ENCODE peak calls at places on chromosomes 5 and 9, in nine cellular contexts. A is hippocampal formation; X is HL-60; R is ACHN; Z is activated gamma-delta T cell treated with anti-CD3 and anti-CD28 coated beads, Interleukin-2, amount 50 U/mL, for 16 hours; B is NCI-H748 treated with DMSO at 0.1 percent for 48 hours; F is AG20443; S is stimulated activated CD8-positive, alpha-beta memory T cell treated with anti-CD3 and anti-CD28 coated beads, Interleukin-15, amount 100 ng/mL, for 24 hours; L is GM23338. N is an unnamed sample.

GRCh38 chr5:174412941-174413340 is 311.4 kb upstream of the MSX2 start:
- DNase-seq in L (no peak), B (no peak), R (no peak), A (no peak), F (no peak), X (no peak), Z (no peak), S (no peak), N (no peak)

GRCh38 chr5:157549283-157549629 is 26.3 kb downstream of the ADAM19 start:
- DNase-seq in B (no peak), L (no peak), A (no peak), R (no peak), X (no peak), S (no peak), F (peak), Z (no peak), N (no peak)

GRCh38 chr5:172943283-172943841 is 15.9 kb upstream of the RPL26L1 start:
- DNase-seq in A (no peak), L (peak), S (no peak), X (peak), B (no peak), F (peak), R (no peak), Z (no peak), N (no peak)

GRCh38 chr5:43156388-43156787 is 35.6 kb upstream of the NIM1K start:
- DNase-seq in Z (no peak), B (no peak), L (no peak), S (no peak), F (no peak), A (no peak), R (no peak), X (no peak), N (no peak)

GRCh38 chr5:61704289-61704688 is 372.2 kb downstream of the ZSWIM6 start:
- DNase-seq in Z (no peak), L (no peak), R (no peak), X (no peak), A (no peak), F (no peak), B (no peak), S (no peak), N (no peak)

GRCh38 chr9:101398930-101399640 is 434 bp downstream of the ZNF189 start:
- DNase-seq in R (peak), L (no peak), S (no peak), F (no peak), A (no peak), B (no peak), Z (no peak), X (no peak), N (no peak)

GRCh38 chr9:124248992-124249391 is 8.8 kb upstream of the NEK6 start:
- DNase-seq in L (no peak), X (no peak), F (no peak), Z (no peak), B (no peak), S (no peak), R (no peak), A (no peak), N (no peak)

GRCh38 chr5:1239514-1240251 is 14.5 kb downstream of the SLC6A18 start:
- DNase-seq in B (no peak), L (no peak), R (no peak), S (no peak), X (no peak), F (no peak), A (no peak), Z (no peak), N (no peak)

GRCh38 chr9:70802206-70802605 is 319.2 kb downstream of the TRPM3 start:
- DNase-seq in L (no peak), R (no peak), B (no peak), F (peak), A (no peak), X (no peak), S (no peak), Z (no peak), N (no peak)

GRCh38 chr5:173240091-173241050 is 5.4 kb upstream of the NKX2-5 start:
- DNase-seq in Z (no peak), X (no peak), R (no peak), B (no peak), A (no peak), S (no peak), L (peak), F (no peak), N (no peak)

GRCh38 chr5:65548281-65548680 is 14.7 kb downstream of the CENPK start:
- DNase-seq in F (no peak), A (no peak), X (no peak), R (no peak), S (no peak), B (no peak), Z (no peak), L (no peak), N (no peak)

GRCh38 chr5:14946813-14947640 is 75.4 kb upstream of the ANKH start:
- DNase-seq in R (peak), A (no peak), B (peak), S (no peak), L (peak), F (peak), Z (peak), X (no peak), N (peak)

GRCh38 chr9:14670718-14671117 is 22.5 kb downstream of the ZDHHC21 start:
- DNase-seq in Z (no peak), B (no peak), A (no peak), L (no peak), F (no peak), X (no peak), R (no peak), S (no peak), N (no peak)

GRCh38 chr5:170105643-170106611 is at the start of gene FOXI1:
- DNase-seq in L (no peak), R (no peak), A (no peak), X (peak), S (no peak), B (peak), Z (no peak), F (no peak), N (no peak)

GRCh38 chr5:122237906-122238305 is 74.1 kb upstream of the SNCAIP start:
- DNase-seq in S (no peak), B (no peak), L (no peak), A (no peak), X (no peak), R (no peak), F (no peak), Z (no peak), N (no peak)

GRCh38 chr5:132406144-132406783 is 36.8 kb downstream of the SLC22A5 start:
- DNase-seq in R (no peak), X (no peak), S (no peak), B (no peak), Z (no peak), A (no peak), F (no peak), L (no peak), N (no peak)

GRCh38 chr5:27450607-27451006 is 412.2 kb upstream of the CDH9 start:
- DNase-seq in B (peak), L (no peak), A (no peak), F (no peak), Z (no peak), R (no peak), S (no peak), X (no peak), N (no peak)

GRCh38 chr5:103669615-103670014 is 107.0 kb upstream of the NUDT12 start:
- DNase-seq in Z (no peak), B (peak), A (no peak), S (no peak), R (no peak), X (no peak), L (no peak), F (no peak), N (no peak)

GRCh38 chr9:37229882-37230482 is 109.6 kb downstream of the ZCCHC7 start:
- DNase-seq in S (no peak), A (no peak), Z (no peak), R (no peak), F (no peak), L (no peak), X (no peak), B (no peak), N (no peak)

GRCh38 chr9:83920942-83921707 is at the start of gene KIF27:
- DNase-seq in F (peak), X (peak), Z (peak), A (peak), B (peak), L (peak), S (peak), R (peak), N (peak)

GRCh38 chr9:137171149-137172063 is at the start of gene TMEM210:
- DNase-seq in F (peak), A (no peak), L (no peak), X (no peak), R (no peak), Z (no peak), S (no peak), B (no peak), N (no peak)

GRCh38 chr9:121199921-121200320 is 1.7 kb downstream of the RAB14 start:
- DNase-seq in F (no peak), L (no peak), Z (no peak), X (no peak), R (peak), A (no peak), B (no peak), S (no peak), N (no peak)

GRCh38 chr9:87836951-87837715 is 45.5 kb upstream of the SPATA31E1 start:
- DNase-seq in B (no peak), F (peak), X (no peak), Z (no peak), A (no peak), L (no peak), R (no peak), S (no peak), N (no peak)

N was measured in SK-N-DZ.